ENCODE peak calls at places on chromosome 13, in eight cellular contexts. L, H, A, I, B, Y, V and Q are unnamed samples.

GRCh38 chr13:84230568-84230967 is 348.3 kb upstream of the SLITRK1 start:
- DNase-seq in L (peak; percentile 52), H (no peak), A (no peak), I (no peak), B (no peak), Y (no peak), V (no peak), Q (no peak)

GRCh38 chr13:108993346-108993745 is 363.9 kb downstream of the MYO16 start:
- DNase-seq in L (no peak), H (no peak), A (no peak), I (no peak), B (no peak), Y (no peak), V (no peak), Q (no peak)

GRCh38 chr13:64672751-64673150 is 2557.4 kb downstream of the PCDH9 start:
- DNase-seq in L (no peak), H (no peak), A (no peak), I (no peak), B (no peak), Y (no peak), V (no peak), Q (no peak)

GRCh38 chr13:102597029-102598015 is 536 bp downstream of the TPP2 start:
- DNase-seq in L (peak; percentile 31), H (peak; percentile 65), A (peak; percentile 88), I (peak; percentile 11), B (no peak), Y (no peak), V (no peak), Q (peak; percentile 55)

GRCh38 chr13:42258747-42259146 is 13.2 kb upstream of the AKAP11 start:
- DNase-seq in L (peak; percentile 68), H (no peak), A (no peak), I (no peak), B (no peak), Y (no peak), V (no peak), Q (no peak)

GRCh38 chr13:60329221-60329983 is 67.6 kb upstream of the TDRD3 start:
- DNase-seq in L (peak; percentile 87), H (no peak), A (no peak), I (no peak), B (no peak), Y (no peak), V (no peak), Q (peak; percentile 48)

GRCh38 chr13:107422421-107422820 is 792.9 kb downstream of the LIG4 start:
- DNase-seq in L (no peak), H (no peak), A (no peak), I (no peak), B (no peak), Y (no peak), V (no peak), Q (no peak)

GRCh38 chr13:41691276-41691675 is 233.9 kb downstream of the RGCC start:
- DNase-seq in L (no peak), H (no peak), A (no peak), I (no peak), B (no peak), Y (no peak), V (no peak), Q (no peak)

GRCh38 chr13:21568854-21569253 is 35.1 kb downstream of the MICU2 start:
- DNase-seq in L (no peak), H (no peak), A (no peak), I (no peak), B (no peak), Y (no peak), V (no peak), Q (no peak)

GRCh38 chr13:99922631-99923404 is 48.7 kb downstream of the ZIC5 start:
- DNase-seq in L (no peak), H (no peak), A (no peak), I (no peak), B (peak; percentile 14), Y (no peak), V (no peak), Q (no peak)

GRCh38 chr13:87680298-87680697 is 9.1 kb downstream of the SLITRK5 start:
- DNase-seq in L (no peak), H (no peak), A (no peak), I (no peak), B (peak; percentile 12), Y (no peak), V (no peak), Q (no peak)

GRCh38 chr13:47136659-47136975 is 239.8 kb upstream of the HTR2A start:
- DNase-seq in L (no peak), H (no peak), A (no peak), I (no peak), B (no peak), Y (no peak), V (no peak), Q (no peak)

GRCh38 chr13:31951215-31951678 is 80.3 kb upstream of the FRY start:
- DNase-seq in L (no peak), H (peak; percentile 69), A (peak; percentile 91), I (no peak), B (no peak), Y (peak; percentile 76), V (peak; percentile 91), Q (peak; percentile 94)

GRCh38 chr13:85528578-85529215 is 270.5 kb downstream of the SLITRK6 start:
- DNase-seq in L (no peak), H (no peak), A (no peak), I (no peak), B (no peak), Y (no peak), V (no peak), Q (no peak)

GRCh38 chr13:94548382-94549240 is 47.3 kb downstream of the TGDS start:
- DNase-seq in L (peak; percentile 80), H (peak; percentile 72), A (peak; percentile 84), I (no peak), B (peak; percentile 36), Y (peak; percentile 64), V (peak; percentile 91), Q (peak; percentile 71)

GRCh38 chr13:67076378-67076777 is 153.8 kb downstream of the PCDH9 start:
- DNase-seq in L (no peak), H (no peak), A (no peak), I (no peak), B (no peak), Y (no peak), V (no peak), Q (no peak)

GRCh38 chr13:27006519-27007161 is 165.0 kb downstream of the USP12 start:
- DNase-seq in L (peak; percentile 55), H (no peak), A (peak; percentile 83), I (no peak), B (no peak), Y (no peak), V (peak; percentile 75), Q (peak; percentile 67)

GRCh38 chr13:30766957-30767603 is 31.7 kb downstream of the ALOX5AP start:
- DNase-seq in L (no peak), H (no peak), A (no peak), I (no peak), B (no peak), Y (no peak), V (no peak), Q (no peak)

GRCh38 chr13:49256841-49257240 is 9.1 kb downstream of the CDADC1 start:
- DNase-seq in L (no peak), H (no peak), A (no peak), I (no peak), B (no peak), Y (no peak), V (no peak), Q (no peak)

GRCh38 chr13:32650705-32651311 is 64.6 kb downstream of the PDS5B start:
- DNase-seq in L (peak; percentile 87), H (no peak), A (no peak), I (peak; percentile 33), B (peak; percentile 23), Y (peak; percentile 72), V (no peak), Q (no peak)

GRCh38 chr13:35594096-35594495 is 117.6 kb upstream of the MAB21L1 start:
- DNase-seq in L (no peak), H (no peak), A (no peak), I (no peak), B (no peak), Y (no peak), V (no peak), Q (no peak)

GRCh38 chr13:65921933-65922332 is 1308.2 kb downstream of the PCDH9 start:
- DNase-seq in L (no peak), H (no peak), A (no peak), I (no peak), B (no peak), Y (no peak), V (no peak), Q (no peak)

DNA sequence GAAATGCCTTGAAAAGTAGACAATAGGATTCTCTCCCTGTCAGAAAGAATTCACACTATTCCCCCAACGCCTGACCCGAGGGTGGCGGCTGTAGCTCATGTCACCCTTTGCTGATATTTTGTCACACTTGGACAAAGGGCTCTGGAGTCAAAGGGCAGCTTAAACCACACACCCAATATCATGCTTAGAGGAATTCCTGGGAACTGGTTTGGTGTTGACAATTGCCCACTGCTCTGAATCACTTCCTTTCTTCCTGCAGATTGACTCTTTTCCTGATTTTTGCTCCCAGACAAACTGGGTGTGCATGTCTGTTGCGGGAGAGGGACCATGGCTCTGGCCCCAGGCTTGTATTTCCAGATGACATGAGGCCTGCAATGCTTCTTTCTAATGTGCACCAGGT is 9.0 kb upstream of the SERP2 start:
- DNase-seq in L (no peak), H (no peak), A (no peak), I (no peak), B (no peak), Y (no peak), V (no peak), Q (no peak)
- H3K4me1 ChIP-seq in L (no peaks in the 10 kb centered on the region), H (no peaks in the 10 kb centered on the region), A (no peaks in the 10 kb centered on the region), I (no peaks in the 10 kb centered on the region), B (no peaks in the 10 kb centered on the region), Y (peaks cover 11% of the 10 kb centered on the region), V (no peaks in the 10 kb centered on the region), Q (no peaks in the 10 kb centered on the region)

GRCh38 chr13:28406728-28407266 is 88.1 kb downstream of the FLT1 start:
- DNase-seq in L (no peak), H (no peak), A (no peak), I (no peak), B (no peak), Y (no peak), V (no peak), Q (no peak)
- H3K27me3 ChIP-seq in L (no peaks in the 10 kb centered on the region), H (no peaks in the 10 kb centered on the region), A (no peaks in the 10 kb centered on the region), I (no peaks in the 10 kb centered on the region), B (no peaks in the 10 kb centered on the region), Y (no peaks in the 10 kb centered on the region), V (no peaks in the 10 kb centered on the region), Q (no peaks in the 10 kb centered on the region)

GRCh38 chr13:24075137-24075975 is 85.2 kb upstream of the SPATA13 start:
- DNase-seq in L (no peak), H (no peak), A (no peak), I (no peak), B (no peak), Y (no peak), V (no peak), Q (no peak)
- H3K27ac ChIP-seq in L (no peak overlapping the region), H (peak overlapping the region; percentile 7), A (peak overlapping the region; percentile 34), I (no peak overlapping the region), B (peak overlapping the region; percentile 62), Y (no peak overlapping the region), V (no peak overlapping the region), Q (peak overlapping the region; percentile 22)

DNA sequence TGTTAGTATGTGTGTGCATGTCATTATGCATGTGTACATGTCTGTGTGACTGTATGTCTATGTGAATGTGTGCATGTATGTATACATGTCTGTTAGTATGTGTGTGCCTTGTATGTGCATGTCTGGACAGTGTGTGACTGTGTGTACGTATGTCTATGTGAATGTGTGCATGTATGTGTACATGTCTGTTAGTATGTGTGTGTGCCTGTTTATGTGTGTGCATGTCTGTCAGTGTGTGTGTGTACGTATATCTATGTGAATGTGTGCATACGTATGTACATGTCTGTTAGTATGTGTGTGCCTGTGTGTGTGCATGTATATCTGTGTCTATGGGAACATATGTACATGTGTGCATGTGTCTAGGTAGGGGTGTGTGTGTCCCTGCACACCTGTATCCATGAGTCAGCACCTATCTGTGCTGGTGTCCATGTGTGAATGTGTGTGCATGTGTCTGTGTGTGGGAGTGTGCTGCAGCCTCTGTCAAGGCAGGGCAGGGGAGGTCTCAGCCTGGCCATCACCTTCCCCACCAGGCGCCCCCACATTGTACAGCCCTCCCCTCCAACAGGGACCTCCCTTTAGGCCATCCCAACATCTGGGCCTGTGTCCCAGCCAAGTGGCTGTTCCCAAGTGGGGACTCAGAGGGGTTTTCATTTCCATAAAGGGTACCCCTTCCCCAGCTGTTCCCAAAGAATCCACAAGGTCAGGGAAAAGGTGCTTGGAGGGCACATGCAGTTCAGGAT is 4.4 kb downstream of the GAS6 start:
- DNase-seq in L (no peak), H (no peak), A (no peak), I (no peak), B (no peak), Y (peak; percentile 36), V (no peak), Q (no peak)
- H3K4me1 ChIP-seq in L (peaks cover 35% of the 10 kb centered on the region), H (peaks cover 46% of the 10 kb centered on the region), A (peaks cover 57% of the 10 kb centered on the region), I (peaks cover 23% of the 10 kb centered on the region), B (peaks cover 13% of the 10 kb centered on the region), Y (peaks cover 75% of the 10 kb centered on the region), V (peaks cover 38% of the 10 kb centered on the region), Q (peaks cover 73% of the 10 kb centered on the region)